ENCODE peak calls at places on chromosomes 12 and 14, in six cellular contexts. W, H, I, D, J and Q are unnamed samples. For H3K9me3, the result is how much of the 10 kb centered on the place peaks cover.

GRCh38 chr14:22887990-22888378 is 5.0 kb downstream of the REM2 start:
- DNase-seq in W (no peak), H (no peak), I (no peak), D (no peak), J (no peak), Q (no peak)

GRCh38 chr12:58925111-58925732 is 4.9 kb upstream of the LRIG3 start:
- DNase-seq in W (no peak), H (no peak), I (no peak), D (no peak), J (no peak), Q (no peak)

GRCh38 chr12:89160716-89161123 is 191.6 kb downstream of the DUSP6 start:
- DNase-seq in W (no peak), H (peak), I (peak), D (peak), J (peak), Q (peak)

GRCh38 chr12:104736307-104736706 is 221.8 kb downstream of the SLC41A2 start:
- DNase-seq in W (no peak), H (no peak), I (peak), D (peak), J (no peak), Q (peak)

GRCh38 chr12:50212071-50212467 is 44.9 kb upstream of the CERS5 start:
- DNase-seq in W (no peak), H (no peak), I (no peak), D (no peak), J (no peak), Q (no peak)

GRCh38 chr12:103955811-103956514 is 9.7 kb upstream of the TDG start:
- DNase-seq in W (no peak), H (no peak), I (no peak), D (peak), J (peak), Q (no peak)

GRCh38 chr12:131950182-131950913 is 606 bp downstream of the EP400 start:
- DNase-seq in W (peak), H (no peak), I (no peak), D (peak), J (peak), Q (peak)

GRCh38 chr12:63066782-63067181 is 84.2 kb downstream of the AVPR1A start:
- DNase-seq in W (no peak), H (no peak), I (no peak), D (no peak), J (no peak), Q (no peak)

GRCh38 chr14:56351861-56352260 is 227.7 kb upstream of the TMEM260 start:
- DNase-seq in W (no peak), H (no peak), I (peak), D (peak), J (peak), Q (no peak)

GRCh38 chr12:125324861-125325260 is 259.6 kb downstream of the AACS start:
- DNase-seq in W (no peak), H (no peak), I (no peak), D (no peak), J (peak), Q (no peak)

GRCh38 chr14:103329421-103330347 is 4.4 kb upstream of the EIF5 start:
- DNase-seq in W (no peak), H (no peak), I (peak), D (peak), J (peak), Q (no peak)

GRCh38 chr12:65597527-65597926 is 226.8 kb upstream of the HMGA2 start:
- DNase-seq in W (no peak), H (no peak), I (no peak), D (no peak), J (no peak), Q (no peak)

GRCh38 chr12:54147186-54147585 is 41.6 kb downstream of the SMUG1 start:
- DNase-seq in W (no peak), H (no peak), I (no peak), D (peak), J (no peak), Q (no peak)

GRCh38 chr14:59265808-59266207 is 77.3 kb downstream of the DAAM1 start:
- DNase-seq in W (no peak), H (no peak), I (no peak), D (peak), J (no peak), Q (peak)

GRCh38 chr14:66056926-66057552 is 429.1 kb upstream of the CCDC196 start:
- DNase-seq in W (no peak), H (no peak), I (no peak), D (no peak), J (no peak), Q (no peak)
- H3K9me3 ChIP-seq in W (under half), H (under half), I (under half), D (under half), J (under half), Q (under half)

GRCh38 chr14:61426048-61426447 is 104.7 kb downstream of the PRKCH start:
- DNase-seq in W (no peak), H (no peak), I (no peak), D (no peak), J (no peak), Q (no peak)

GRCh38 chr14:61429316-61429715 is 107.9 kb downstream of the PRKCH start:
- DNase-seq in W (no peak), H (no peak), I (no peak), D (no peak), J (peak), Q (no peak)

GRCh38 chr14:61430066-61430757 is 108.8 kb downstream of the PRKCH start:
- DNase-seq in W (no peak), H (no peak), I (no peak), D (no peak), J (no peak), Q (no peak)

GRCh38 chr14:61433169-61433568 is 111.8 kb downstream of the PRKCH start:
- DNase-seq in W (no peak), H (no peak), I (no peak), D (no peak), J (no peak), Q (no peak)

GRCh38 chr14:61428261-61428660 is 106.9 kb downstream of the PRKCH start:
- DNase-seq in W (no peak), H (no peak), I (no peak), D (no peak), J (no peak), Q (no peak)
- H3K9me3 ChIP-seq in W (under half), H (under half), I (under half), D (under half), J (under half), Q (under half)

GRCh38 chr14:26939756-26940155 is 341.9 kb upstream of the NOVA1 start:
- DNase-seq in W (no peak), H (no peak), I (no peak), D (no peak), J (no peak), Q (no peak)

GRCh38 chr14:26930576-26930975 is 332.7 kb upstream of the NOVA1 start:
- DNase-seq in W (no peak), H (no peak), I (no peak), D (no peak), J (no peak), Q (no peak)

GRCh38 chr14:26938054-26938453 is 340.2 kb upstream of the NOVA1 start:
- DNase-seq in W (no peak), H (no peak), I (no peak), D (no peak), J (no peak), Q (no peak)

GRCh38 chr14:26935733-26936132 is 337.9 kb upstream of the NOVA1 start:
- DNase-seq in W (no peak), H (no peak), I (no peak), D (no peak), J (no peak), Q (no peak)

GRCh38 chr14:26934151-26934550 is 336.3 kb upstream of the NOVA1 start:
- DNase-seq in W (no peak), H (no peak), I (no peak), D (no peak), J (no peak), Q (no peak)
- H3K9me3 ChIP-seq in W (under half), H (under half), I (under half), D (under half), J (under half), Q (under half)

GRCh38 chr12:38157933-38158401 is 158.6 kb upstream of the ALG10B start:
- DNase-seq in W (no peak), H (no peak), I (no peak), D (no peak), J (no peak), Q (no peak)
- H3K9me3 ChIP-seq in W (under half), H (under half), I (under half), D (under half), J (half or more), Q (under half)

DNA sequence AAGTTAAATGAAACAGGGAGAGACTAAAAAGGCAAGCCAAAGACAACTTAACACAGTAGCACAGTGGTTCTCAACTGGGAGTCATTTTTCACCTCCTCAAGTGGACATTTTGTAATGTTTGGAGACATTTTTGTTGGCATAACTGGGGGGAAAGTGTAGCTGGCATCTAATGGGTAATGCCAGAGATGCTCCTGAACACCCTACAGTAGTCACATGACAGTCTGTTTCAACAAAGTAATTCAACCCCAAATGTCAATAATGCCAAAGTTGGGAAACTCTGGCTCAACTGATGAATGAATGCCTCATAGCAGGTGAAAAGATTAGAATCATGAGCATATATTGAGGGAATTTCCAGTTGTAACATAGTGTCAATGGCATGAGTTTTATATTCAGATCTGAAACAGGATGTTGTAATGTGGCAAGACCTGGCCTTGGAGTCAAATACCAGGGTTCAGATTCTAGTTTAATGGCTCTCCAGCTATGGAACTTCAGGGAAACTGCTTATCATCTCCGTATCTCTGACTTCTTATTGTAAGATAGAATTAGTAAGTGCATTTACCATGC is 2.4 kb upstream of the OR4K5 start:
- DNase-seq in W (no peak), H (no peak), I (no peak), D (no peak), J (peak), Q (no peak)
- H3K9me3 ChIP-seq in W (under half), H (under half), I (under half), D (under half), J (under half), Q (under half)